ENCODE peak calls at places on chromosomes 12 and 14, in nine cellular contexts. N is A549; M is PC-9; A is astrocyte of the spinal cord; O is CD8-positive, alpha-beta memory T cell; B is right lobe of liver; G is sigmoid colon; E is fibroblast of pulmonary artery; Q is H1. I is an unnamed sample.

GRCh38 chr14:31018057-31018645 is 7.3 kb upstream of the AP4S1 start:
- DNase-seq in N (no peak), M (no peak), A (no peak), E (no peak), Q (no peak), O (no peak), B (no peak), G (no peak), I (no peak)

GRCh38 chr12:12749433-12749832 is 32.3 kb downstream of the CDKN1B start:
- DNase-seq in A (peak), E (no peak), B (no peak), Q (no peak), O (no peak), N (peak), M (no peak), G (no peak), I (no peak)

GRCh38 chr12:119180380-119181040 is 1.8 kb downstream of the HSPB8 start:
- DNase-seq in N (peak), M (no peak), A (peak), O (no peak), B (no peak), E (peak), G (peak), Q (no peak), I (no peak)

GRCh38 chr12:62631531-62632520 is 165.2 kb downstream of the MON2 start:
- DNase-seq in N (peak), M (peak), A (peak), G (peak), B (peak), Q (no peak), O (no peak), E (peak), I (no peak)

GRCh38 chr12:1115471-1116242 is 124.6 kb downstream of the ERC1 start:
- DNase-seq in N (no peak), B (no peak), M (peak), G (no peak), E (peak), O (no peak), A (peak), Q (no peak), I (no peak)

GRCh38 chr14:89445252-89445973 is 28.4 kb upstream of the FOXN3 start:
- DNase-seq in B (no peak), E (no peak), A (no peak), N (no peak), G (peak), Q (no peak), M (no peak), O (no peak), I (no peak)

GRCh38 chr12:76790564-76791552 is 26.9 kb downstream of the ZDHHC17 start:
- DNase-seq in B (no peak), N (peak), A (peak), M (no peak), Q (no peak), O (no peak), G (no peak), E (peak), I (no peak)

GRCh38 chr12:105317453-105317852 is 13.0 kb upstream of the C12orf75 start:
- DNase-seq in A (peak), G (no peak), N (peak), B (no peak), Q (no peak), M (no peak), E (no peak), O (no peak), I (no peak)

GRCh38 chr12:91967590-91967989 is 178.1 kb downstream of the BTG1 start:
- DNase-seq in O (no peak), B (no peak), A (no peak), G (no peak), Q (no peak), E (no peak), M (no peak), N (no peak), I (no peak)

GRCh38 chr14:57085801-57086200 is 182.9 kb downstream of the EXOC5 start:
- DNase-seq in A (no peak), M (no peak), O (no peak), B (no peak), G (no peak), E (no peak), N (no peak), Q (no peak), I (no peak)

GRCh38 chr12:28164644-28165313 is 25.5 kb upstream of the CCDC91 start:
- DNase-seq in M (no peak), O (no peak), N (peak), B (peak), A (no peak), E (no peak), G (no peak), Q (no peak), I (no peak)

GRCh38 chr14:85536835-85537195 is 6.9 kb downstream of the FLRT2 start:
- DNase-seq in O (no peak), E (peak), G (no peak), N (no peak), Q (no peak), B (no peak), A (no peak), M (no peak), I (no peak)

GRCh38 chr14:24605435-24606190 is 3.9 kb downstream of the GZMH start:
- DNase-seq in M (no peak), A (no peak), N (peak), O (peak), E (peak), Q (peak), G (no peak), B (peak), I (no peak)

GRCh38 chr12:55927588-55928502 is at the start of gene PYM1:
- DNase-seq in Q (peak), N (peak), E (peak), M (peak), G (peak), O (peak), A (peak), B (peak), I (peak)

GRCh38 chr14:55426881-55427280 is 13.5 kb downstream of the TBPL2 start:
- DNase-seq in G (no peak), O (no peak), E (no peak), Q (no peak), B (no peak), A (no peak), M (no peak), N (no peak), I (no peak)

GRCh38 chr14:66645716-66646115 is 137.8 kb downstream of the GPHN start:
- DNase-seq in N (no peak), G (no peak), Q (no peak), O (no peak), A (peak), B (no peak), M (no peak), E (peak), I (no peak)

GRCh38 chr12:15962760-15963159 is 51.6 kb downstream of the DERA start:
- DNase-seq in G (no peak), Q (no peak), O (no peak), B (no peak), N (no peak), A (no peak), M (peak), E (peak), I (no peak)

GRCh38 chr14:47606601-47607000 is 68.8 kb downstream of the MDGA2 start:
- DNase-seq in G (no peak), Q (no peak), N (no peak), O (no peak), B (no peak), E (no peak), M (no peak), A (no peak), I (no peak)

GRCh38 chr12:110079477-110080400 is 31.4 kb upstream of the C12orf76 start:
- DNase-seq in G (peak), E (peak), B (peak), M (no peak), O (peak), N (peak), Q (no peak), A (no peak), I (peak)

GRCh38 chr12:105257321-105257728 is 21.4 kb upstream of the APPL2 start:
- DNase-seq in E (peak), O (no peak), A (peak), G (no peak), Q (no peak), B (no peak), N (peak), M (peak), I (no peak)

GRCh38 chr14:50363734-50364113 is 33.0 kb downstream of the CDKL1 start:
- DNase-seq in E (peak), G (no peak), Q (no peak), N (no peak), O (peak), B (no peak), M (no peak), A (no peak), I (peak)

GRCh38 chr12:69906411-69907216 is 81.6 kb downstream of the MYRFL start:
- DNase-seq in N (no peak), B (no peak), M (no peak), G (no peak), Q (no peak), E (no peak), A (no peak), O (no peak), I (no peak)

GRCh38 chr12:16600525-16600924 is 5.4 kb downstream of the LMO3 start:
- DNase-seq in E (no peak), Q (no peak), G (no peak), A (no peak), O (no peak), B (no peak), N (no peak), M (no peak), I (no peak)

GRCh38 chr12:72346331-72346944 is 74.3 kb downstream of the TRHDE start:
- DNase-seq in Q (peak), O (peak), G (no peak), N (peak), M (no peak), B (no peak), A (peak), E (peak), I (peak)

GRCh38 chr12:105935981-105936380 is 202.8 kb downstream of the NUAK1 start:
- DNase-seq in B (no peak), Q (no peak), O (no peak), A (peak), N (no peak), M (peak), E (peak), G (no peak), I (no peak)

GRCh38 chr14:92589213-92589852 is 75.8 kb downstream of the RIN3 start:
- DNase-seq in E (peak), M (no peak), Q (no peak), O (no peak), B (no peak), A (no peak), G (peak), N (peak), I (no peak)

GRCh38 chr12:34599530-34600513 is 577.5 kb downstream of the ALG10 start:
- DNase-seq in O (no peak), E (no peak), Q (no peak), A (no peak), B (peak), N (no peak), M (no peak), G (peak), I (no peak)

GRCh38 chr14:20698018-20698329 is 9.4 kb downstream of the ANG start:
- DNase-seq in G (no peak), A (no peak), O (no peak), B (no peak), M (no peak), N (no peak), Q (no peak), E (no peak), I (no peak)

GRCh38 chr12:131188131-131189050 is 234.7 kb downstream of the ADGRD1 start:
- DNase-seq in N (no peak), B (no peak), E (no peak), G (no peak), M (no peak), O (no peak), A (no peak), Q (no peak), I (no peak)

GRCh38 chr12:85626031-85626781 is 210.0 kb downstream of the RASSF9 start:
- DNase-seq in G (no peak), E (peak), B (no peak), Q (no peak), M (peak), N (peak), O (no peak), A (peak), I (peak)

GRCh38 chr12:53044052-53044581 is 5.7 kb upstream of the TNS2 start:
- DNase-seq in G (peak), M (no peak), N (no peak), Q (no peak), B (no peak), A (no peak), O (no peak), E (no peak), I (no peak)

DNA sequence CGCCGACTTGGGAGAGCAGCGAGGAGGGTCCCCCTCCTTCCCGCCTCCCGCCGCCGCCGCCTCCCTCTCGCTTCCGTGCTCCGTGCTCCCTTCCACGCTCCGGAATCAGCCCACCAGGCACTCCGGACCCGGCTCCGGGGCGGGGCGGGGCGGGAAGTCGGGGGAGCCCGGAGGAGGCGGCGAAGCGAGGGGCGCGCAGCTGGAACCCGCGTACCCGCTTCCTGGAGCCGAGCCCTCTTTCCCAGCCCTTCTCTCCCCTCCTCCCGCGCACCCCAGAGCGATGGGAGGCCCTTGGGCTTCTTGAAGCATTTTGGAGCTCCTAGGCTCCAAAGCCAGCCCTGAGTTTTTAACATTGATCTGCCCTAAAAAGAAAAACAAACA is at the start of gene SYNDIG1L:
- DNase-seq in A (no peak), M (no peak), G (no peak), E (no peak), Q (no peak), B (no peak), N (no peak), O (no peak), I (no peak)
- H3K4me3 ChIP-seq in A (no peak), M (no peak), G (peak), E (no peak), Q (peak), B (no peak), N (no peak), O (no peak), I (no peak)

GRCh38 chr12:48001426-48002178 is 2.7 kb downstream of the COL2A1 start:
- DNase-seq in N (no peak), G (no peak), M (no peak), B (peak), A (peak), Q (no peak), E (peak), O (no peak), I (no peak)
- H3K4me3 ChIP-seq in N (peak), G (peak), M (peak), B (peak), A (peak), Q (peak), E (peak), O (peak), I (peak)

GRCh38 chr12:57147641-57147944 is 174 bp upstream of the LRP1-AS start:
- DNase-seq in N (no peak), M (no peak), B (no peak), O (no peak), Q (no peak), G (peak), E (peak), A (peak), I (no peak)

GRCh38 chr12:57148469-57149308 is 1.3 kb upstream of the LRP1-AS start:
- DNase-seq in B (peak), A (no peak), N (no peak), Q (no peak), M (no peak), O (no peak), E (peak), G (peak), I (peak)

GRCh38 chr12:57150400-57150799 is 3.0 kb upstream of the LRP1-AS start:
- DNase-seq in A (no peak), M (no peak), Q (no peak), E (no peak), N (no peak), G (peak), O (no peak), B (no peak), I (no peak)

GRCh38 chr12:57146925-57147640 is at the start of gene LRP1-AS:
- DNase-seq in A (no peak), O (no peak), N (no peak), E (no peak), M (no peak), B (no peak), Q (no peak), G (no peak), I (no peak)

GRCh38 chr12:57149309-57149900 is 2.0 kb upstream of the LRP1-AS start:
- DNase-seq in Q (no peak), G (peak), B (peak), A (no peak), O (no peak), M (no peak), N (no peak), E (peak), I (no peak)
- H3K4me3 ChIP-seq in Q (no peak), G (no peak), B (no peak), A (no peak), O (no peak), M (no peak), N (no peak), E (peak), I (no peak)

GRCh38 chr14:75373616-75374015 is 54.2 kb upstream of the JDP2 start:
- DNase-seq in O (no peak), Q (no peak), G (no peak), A (no peak), E (no peak), N (no peak), M (no peak), B (no peak), I (no peak)

GRCh38 chr14:75371297-75371696 is 56.5 kb upstream of the JDP2 start:
- DNase-seq in M (no peak), E (no peak), B (no peak), Q (no peak), G (no peak), A (no peak), N (no peak), O (no peak), I (no peak)

GRCh38 chr14:75374911-75375310 is 52.9 kb upstream of the JDP2 start:
- DNase-seq in A (no peak), G (no peak), O (no peak), N (no peak), E (no peak), M (peak), B (no peak), Q (no peak), I (no peak)

GRCh38 chr14:75372260-75372659 is 55.6 kb upstream of the JDP2 start:
- DNase-seq in G (no peak), B (no peak), O (no peak), Q (no peak), M (no peak), E (peak), A (no peak), N (no peak), I (no peak)

GRCh38 chr14:75373133-75373532 is 54.7 kb upstream of the JDP2 start:
- DNase-seq in N (no peak), A (no peak), M (no peak), G (no peak), B (no peak), Q (no peak), O (no peak), E (no peak), I (no peak)
- H3K4me3 ChIP-seq in N (no peak), A (no peak), M (no peak), G (no peak), B (no peak), Q (no peak), O (no peak), E (no peak), I (no peak)

I was measured in HL-60.